ENCODE peak calls at places on chromosomes 3 and 15, in six cellular contexts. Q is K562, W is NB4, S is GM12878, G is endothelial cell of umbilical vein, V is HepG2. N is an unnamed sample.

GRCh38 chr3:138348950-138349739 is 766 bp downstream of the MRAS start:
- DNase-seq in Q (no peak), W (peak; percentile 78), S (no peak), G (peak; percentile 11), V (peak; percentile 29), N (peak; percentile 22)

GRCh38 chr3:43022111-43022510 is 43.0 kb downstream of the GASK1A start:
- DNase-seq in Q (no peak), W (no peak), S (no peak), G (no peak), V (no peak), N (no peak)

GRCh38 chr3:53255775-53256703 is at the start of gene TKT:
- DNase-seq in Q (peak; percentile 98), W (peak; percentile 92), S (peak; percentile 26), G (peak; percentile 84), V (peak; percentile 63), N (peak; percentile 67)

GRCh38 chr15:43230640-43231115 is 9.9 kb upstream of the EPB42 start:
- DNase-seq in Q (peak; percentile 67), W (no peak), S (no peak), G (no peak), V (no peak), N (peak; percentile 6)

GRCh38 chr15:43776718-43777292 is at the start of gene ELL3:
- DNase-seq in Q (peak; percentile 63), W (peak; percentile 89), S (no peak), G (no peak), V (peak; percentile 56), N (peak; percentile 37)

GRCh38 chr3:145243875-145244274 is 917.1 kb downstream of the PLOD2 start:
- DNase-seq in Q (no peak), W (no peak), S (no peak), G (peak; percentile 2), V (no peak), N (no peak)

GRCh38 chr15:57079907-57080750 is 161.7 kb downstream of the TCF12 start:
- DNase-seq in Q (no peak), W (peak; percentile 20), S (no peak), G (no peak), V (no peak), N (no peak)

GRCh38 chr3:178849220-178849910 is 222.2 kb downstream of the ZMAT3 start:
- DNase-seq in Q (no peak), W (no peak), S (no peak), G (no peak), V (no peak), N (no peak)

GRCh38 chr3:13391308-13391707 is 28.8 kb downstream of the NUP210 start:
- DNase-seq in Q (peak; percentile 56), W (peak; percentile 24), S (no peak), G (no peak), V (no peak), N (no peak)

GRCh38 chr3:136149569-136150136 is 46.5 kb downstream of the MSL2 start:
- DNase-seq in Q (no peak), W (no peak), S (no peak), G (peak; percentile 27), V (no peak), N (no peak)

GRCh38 chr15:74833376-74834107 is 7.1 kb downstream of the CPLX3 start:
- DNase-seq in Q (no peak), W (peak; percentile 39), S (no peak), G (no peak), V (no peak), N (no peak)

GRCh38 chr3:113255854-113256615 is 44.7 kb downstream of the BOC start:
- DNase-seq in Q (no peak), W (no peak), S (no peak), G (no peak), V (no peak), N (no peak)

GRCh38 chr15:27454281-27455060 is 483.5 kb downstream of the GABRG3 start:
- DNase-seq in Q (peak; percentile 23), W (no peak), S (no peak), G (no peak), V (no peak), N (peak; percentile 50)

GRCh38 chr3:178385280-178385952 is 150.8 kb upstream of the KCNMB2 start:
- DNase-seq in Q (peak; percentile 16), W (peak; percentile 23), S (no peak), G (peak; percentile 71), V (peak; percentile 1), N (no peak)

GRCh38 chr3:128497305-128498126 is 4.5 kb upstream of the GATA2 start:
- DNase-seq in Q (peak; percentile 83), W (peak; percentile 79), S (no peak), G (peak; percentile 52), V (no peak), N (peak; percentile 45)

GRCh38 chr15:85354432-85354831 is 26.0 kb upstream of the AKAP13 start:
- DNase-seq in Q (no peak), W (no peak), S (no peak), G (peak; percentile 77), V (no peak), N (no peak)
- TF ChIP-seq MYC in Q (no peak), W (no peak), S (no peak), G (no peak), V (no peak), N (no peak)

GRCh38 chr3:197519801-197520211 is 36.0 kb downstream of the BDH1 start:
- DNase-seq in Q (no peak), W (no peak), S (no peak), G (no peak), V (no peak), N (peak; percentile 66)
- TF ChIP-seq MYC in Q (no peak), W (no peak), S (no peak), G (no peak), V (no peak), N (no peak)

GRCh38 chr3:81245505-81245904 is 515.9 kb downstream of the GBE1 start:
- DNase-seq in Q (no peak), W (no peak), S (no peak), G (no peak), V (no peak), N (no peak)
- TF ChIP-seq MYC in Q (no peak), W (no peak), S (no peak), G (no peak), V (no peak), N (no peak)

GRCh38 chr3:106001923-106002322 is 133.1 kb upstream of the CBLB start:
- DNase-seq in Q (no peak), W (no peak), S (no peak), G (no peak), V (no peak), N (no peak)
- TF ChIP-seq MYC in Q (no peak), W (no peak), S (no peak), G (no peak), V (no peak), N (no peak)

GRCh38 chr3:14393440-14394111 is 8.8 kb upstream of the SLC6A6 start:
- DNase-seq in Q (no peak), W (no peak), S (no peak), G (no peak), V (no peak), N (no peak)
- TF ChIP-seq MYC in Q (no peak), W (no peak), S (no peak), G (no peak), V (no peak), N (no peak)

GRCh38 chr15:50675524-50676144 is 11.0 kb downstream of the TRPM7 start:
- DNase-seq in Q (no peak), W (peak; percentile 35), S (peak; percentile 5), G (peak; percentile 69), V (no peak), N (peak; percentile 25)
- TF ChIP-seq MYC in Q (no peak), W (no peak), S (no peak), G (no peak), V (no peak), N (no peak)

DNA sequence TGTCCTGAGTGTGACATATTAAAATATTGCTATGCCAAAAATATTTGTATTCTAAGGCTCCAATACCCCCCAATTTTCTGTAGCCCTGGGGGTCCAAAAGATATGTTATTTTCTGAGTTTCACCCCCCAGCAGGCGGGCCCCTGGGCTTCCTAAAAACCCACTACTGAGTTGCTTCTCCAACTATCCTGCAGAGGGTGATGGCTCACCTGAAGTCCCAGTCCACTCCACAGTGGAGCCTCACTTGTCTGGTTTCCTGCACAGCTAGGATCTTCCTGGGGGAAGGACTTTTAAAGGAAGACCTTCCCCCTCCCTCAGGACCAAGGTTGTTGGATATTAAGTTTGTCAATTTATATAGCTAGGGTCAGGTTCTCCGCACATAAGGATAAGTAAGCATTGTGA is 1181.4 kb downstream of the ROBO2 start:
- DNase-seq in Q (no peak), W (no peak), S (no peak), G (no peak), V (no peak), N (no peak)
- TF ChIP-seq MYC in Q (no peak), W (no peak), S (no peak), G (no peak), V (no peak), N (no peak)

GRCh38 chr3:10194328-10195071 is 29.8 kb downstream of the IRAK2 start:
- DNase-seq in Q (peak; percentile 61), W (peak; percentile 48), S (peak; percentile 74), G (no peak), V (no peak), N (no peak)

GRCh38 chr3:10195692-10196091 is 31.0 kb downstream of the IRAK2 start:
- DNase-seq in Q (peak; percentile 43), W (no peak), S (no peak), G (no peak), V (no peak), N (no peak)

GRCh38 chr3:10189557-10190374 is 25.0 kb downstream of the IRAK2 start:
- DNase-seq in Q (no peak), W (peak; percentile 87), S (peak; percentile 39), G (peak; percentile 94), V (no peak), N (peak; percentile 44)

GRCh38 chr3:10193692-10194327 is 29.1 kb downstream of the IRAK2 start:
- DNase-seq in Q (no peak), W (no peak), S (no peak), G (no peak), V (no peak), N (no peak)

GRCh38 chr3:10192953-10193691 is 28.4 kb downstream of the IRAK2 start:
- DNase-seq in Q (peak; percentile 53), W (peak; percentile 35), S (peak; percentile 91), G (peak; percentile 92), V (peak; percentile 28), N (peak; percentile 82)
- TF ChIP-seq MYC in Q (no peak), W (no peak), S (no peak), G (no peak), V (no peak), N (no peak)

GRCh38 chr15:70098461-70099166 is 897 bp upstream of the TLE3 start:
- DNase-seq in Q (no peak), W (peak; percentile 60), S (no peak), G (peak; percentile 48), V (peak; percentile 86), N (peak; percentile 45)
- TF ChIP-seq MYC in Q (no peak), W (peak; percentile 22), S (no peak), G (no peak), V (peak; percentile 23), N (no peak)